ENCODE peak calls at places on chromosomes 16 and 17, in five cellular contexts. One of them, this sample, is unnamed.

GRCh38 chr16:30750876-30751465 is 2.7 kb downstream of the PHKG2 start:
- DNase-seq in HCEC 1CT: no peak
- DNase-seq in naive B cell: no peak
- DNase-seq in A549: no peak
- DNase-seq in AG09319: no peak
- DNase-seq in this sample: no peak

GRCh38 chr16:5966004-5966403 is 868.4 kb upstream of the EEF2KMT start:
- DNase-seq in A549: no peak
- DNase-seq in naive B cell: no peak
- DNase-seq in HCEC 1CT: no peak
- DNase-seq in AG09319: no peak
- DNase-seq in this sample: no peak

GRCh38 chr17:29090746-29091395 is 47.9 kb downstream of the PIPOX start:
- DNase-seq in AG09319: no peak
- DNase-seq in HCEC 1CT: no peak
- DNase-seq in naive B cell: no peak
- DNase-seq in A549: no peak
- DNase-seq in this sample: no peak

GRCh38 chr17:78737332-78737731 is 44.7 kb downstream of the CYTH1 start:
- DNase-seq in naive B cell: no peak
- DNase-seq in HCEC 1CT: peak; percentile 70
- DNase-seq in A549: no peak
- DNase-seq in AG09319: no peak
- DNase-seq in this sample: no peak

GRCh38 chr17:35514561-35514960 is 22.9 kb downstream of the SLFN12L start:
- DNase-seq in A549: no peak
- DNase-seq in AG09319: no peak
- DNase-seq in naive B cell: no peak
- DNase-seq in HCEC 1CT: no peak
- DNase-seq in this sample: no peak

GRCh38 chr16:64969221-64969620 is 152.6 kb downstream of the CDH11 start:
- DNase-seq in AG09319: no peak
- DNase-seq in HCEC 1CT: no peak
- DNase-seq in naive B cell: no peak
- DNase-seq in A549: no peak
- DNase-seq in this sample: no peak

GRCh38 chr17:70604854-70605253 is 435.5 kb downstream of the KCNJ2 start:
- DNase-seq in A549: no peak
- DNase-seq in HCEC 1CT: no peak
- DNase-seq in naive B cell: no peak
- DNase-seq in AG09319: no peak
- DNase-seq in this sample: no peak

GRCh38 chr16:66081967-66082366 is 284.5 kb upstream of the CDH5 start:
- DNase-seq in A549: peak; percentile 3
- DNase-seq in HCEC 1CT: peak; percentile 9
- DNase-seq in AG09319: no peak
- DNase-seq in naive B cell: no peak
- DNase-seq in this sample: no peak

GRCh38 chr16:48076455-48077012 is 79.3 kb downstream of the ABCC12 start:
- DNase-seq in naive B cell: no peak
- DNase-seq in HCEC 1CT: no peak
- DNase-seq in A549: peak; percentile 34
- DNase-seq in AG09319: no peak
- DNase-seq in this sample: no peak

GRCh38 chr17:79951361-79952264 is 84.1 kb downstream of the TBC1D16 start:
- DNase-seq in naive B cell: no peak
- DNase-seq in A549: no peak
- DNase-seq in AG09319: peak; percentile 56
- DNase-seq in HCEC 1CT: no peak
- DNase-seq in this sample: no peak

GRCh38 chr17:55279788-55280579 is 15.2 kb downstream of the HLF start:
- DNase-seq in HCEC 1CT: no peak
- DNase-seq in AG09319: no peak
- DNase-seq in A549: no peak
- DNase-seq in naive B cell: no peak
- DNase-seq in this sample: no peak